ENCODE peak calls at places on chromosomes 1 and 21, in seven cellular contexts. A is heart right ventricle, P is Panc1, C is WTC11, M is neural progenitor cell, I is AG09309, D is choroid plexus epithelial cell. W is an unnamed sample.

GRCh38 chr1:198619375-198620140 is 19.3 kb upstream of the PTPRC start:
- DNase-seq in P (no peak), D (no peak), C (no peak), I (no peak), M (no peak), A (no peak), W (no peak)

GRCh38 chr1:35623832-35624231 is 17.5 kb downstream of the PSMB2 start:
- DNase-seq in P (no peak), C (no peak), I (no peak), M (no peak), D (no peak), A (no peak), W (no peak)

GRCh38 chr1:178283409-178283808 is 189.5 kb downstream of the RASAL2 start:
- DNase-seq in D (peak; percentile 95), I (no peak), C (peak; percentile 75), M (peak; percentile 15), A (no peak), P (no peak), W (no peak)

GRCh38 chr1:94926365-94926914 is 470 bp downstream of the CNN3 start:
- DNase-seq in P (no peak), M (peak; percentile 79), I (no peak), A (peak; percentile 75), D (peak; percentile 59), C (peak; percentile 65), W (no peak)

GRCh38 chr1:75771978-75772377 is 14.1 kb upstream of the RABGGTB start:
- DNase-seq in M (no peak), A (no peak), I (no peak), D (no peak), P (no peak), C (no peak), W (no peak)

GRCh38 chr21:26389971-26390641 is 183.0 kb downstream of the CYYR1 start:
- DNase-seq in D (peak; percentile 58), C (no peak), A (no peak), P (peak; percentile 89), I (peak; percentile 47), M (no peak), W (no peak)

GRCh38 chr1:234600418-234601216 is 9.4 kb downstream of the IRF2BP2 start:
- DNase-seq in I (no peak), A (peak; percentile 37), C (no peak), P (no peak), M (no peak), D (peak; percentile 67), W (peak; percentile 83)

GRCh38 chr21:35924714-35925301 is 135.5 kb downstream of the SETD4 start:
- DNase-seq in D (peak; percentile 65), A (no peak), P (no peak), I (peak; percentile 69), C (no peak), M (no peak), W (peak; percentile 94)

GRCh38 chr1:67162954-67163353 is 3.3 kb upstream of the IL23R start:
- DNase-seq in C (no peak), M (no peak), D (peak; percentile 11), A (no peak), I (no peak), P (peak; percentile 74), W (no peak)

GRCh38 chr1:89198500-89199072 is at the start of gene GBP4:
- DNase-seq in I (peak; percentile 8), D (peak; percentile 73), P (no peak), M (no peak), A (peak; percentile 37), C (peak; percentile 15), W (no peak)

GRCh38 chr1:163315773-163316374 is 5.9 kb upstream of the NUF2 start:
- DNase-seq in C (no peak), M (peak; percentile 67), I (peak; percentile 11), D (peak; percentile 73), A (no peak), P (no peak), W (peak; percentile 38)

GRCh38 chr1:67290236-67290635 is 17.4 kb upstream of the IL12RB2 start:
- DNase-seq in A (no peak), I (no peak), P (no peak), M (no peak), C (no peak), D (no peak), W (no peak)

GRCh38 chr1:231395051-231395995 is 26.8 kb downstream of the EGLN1 start:
- DNase-seq in I (peak; percentile 95), D (peak; percentile 96), M (no peak), C (no peak), P (peak; percentile 90), A (no peak), W (peak; percentile 93)

GRCh38 chr1:23865543-23865930 is 2.6 kb downstream of the FUCA1 start:
- DNase-seq in D (peak; percentile 58), P (no peak), A (no peak), M (no peak), I (peak; percentile 61), C (no peak), W (peak; percentile 87)

GRCh38 chr1:19239876-19240275 is 11.4 kb downstream of the EMC1 start:
- DNase-seq in M (no peak), C (no peak), D (no peak), I (no peak), A (no peak), P (no peak), W (no peak)

GRCh38 chr1:63593887-63594617 is 841 bp downstream of the PGM1 start:
- DNase-seq in A (peak; percentile 82), D (peak; percentile 63), P (peak; percentile 28), I (peak; percentile 63), M (peak; percentile 21), C (peak; percentile 80), W (no peak)

GRCh38 chr1:228396770-228397453 is 9.7 kb downstream of the TRIM11 start:
- DNase-seq in M (no peak), I (no peak), D (no peak), C (no peak), A (no peak), P (no peak), W (no peak)

GRCh38 chr21:41964171-41964570 is 10.4 kb upstream of the C2CD2 start:
- DNase-seq in A (no peak), M (no peak), C (no peak), D (no peak), I (no peak), P (no peak), W (no peak)

GRCh38 chr1:41614818-41615217 is 130.3 kb upstream of the EDN2 start:
- DNase-seq in I (no peak), C (no peak), D (no peak), M (no peak), A (no peak), P (no peak), W (no peak)

GRCh38 chr1:214570442-214570841 is 19.0 kb upstream of the PTPN14 start:
- DNase-seq in A (no peak), I (no peak), M (no peak), C (no peak), D (peak; percentile 58), P (no peak), W (no peak)

GRCh38 chr1:16013220-16013907 is 4.5 kb downstream of the HSPB7 start:
- DNase-seq in C (peak; percentile 83), A (peak; percentile 77), P (no peak), D (peak; percentile 89), I (no peak), M (peak; percentile 51), W (peak; percentile 41)

GRCh38 chr21:33543505-33544129 is 779 bp downstream of the SON start:
- DNase-seq in A (peak; percentile 72), C (peak; percentile 78), I (no peak), P (no peak), M (peak; percentile 87), D (no peak), W (peak; percentile 18)

GRCh38 chr1:35748326-35748725 is 21.5 kb downstream of the CLSPN start:
- DNase-seq in A (no peak), M (no peak), I (no peak), P (no peak), D (no peak), C (no peak), W (no peak)

GRCh38 chr21:29185172-29185571 is 54.7 kb downstream of the MAP3K7CL start:
- DNase-seq in D (peak; percentile 63), P (no peak), A (no peak), I (no peak), C (no peak), M (no peak), W (no peak)

GRCh38 chr1:1397839-1398523 is 1.2 kb downstream of the CCNL2 start:
- DNase-seq in I (no peak), P (no peak), M (no peak), C (no peak), A (no peak), D (no peak), W (no peak)

GRCh38 chr1:30708361-30708728 is 15.0 kb downstream of the MATN1 start:
- DNase-seq in P (no peak), A (no peak), I (no peak), M (no peak), D (no peak), C (no peak), W (no peak)
- TF ChIP-seq CTCF in P (peak; percentile 53), A (peak; percentile 3), I (no peak), M (no peak), D (no peak), C (no peak), W (no peak)

GRCh38 chr1:160376525-160377131 is 9.8 kb downstream of the NHLH1 start:
- DNase-seq in D (peak; percentile 87), A (no peak), M (peak; percentile 85), I (peak; percentile 25), P (peak; percentile 63), C (no peak), W (peak; percentile 45)
- TF ChIP-seq CTCF in D (peak; percentile 95), A (peak; percentile 73), M (peak; percentile 92), I (peak; percentile 94), P (peak; percentile 97), C (peak; percentile 61), W (peak; percentile 98)

DNA sequence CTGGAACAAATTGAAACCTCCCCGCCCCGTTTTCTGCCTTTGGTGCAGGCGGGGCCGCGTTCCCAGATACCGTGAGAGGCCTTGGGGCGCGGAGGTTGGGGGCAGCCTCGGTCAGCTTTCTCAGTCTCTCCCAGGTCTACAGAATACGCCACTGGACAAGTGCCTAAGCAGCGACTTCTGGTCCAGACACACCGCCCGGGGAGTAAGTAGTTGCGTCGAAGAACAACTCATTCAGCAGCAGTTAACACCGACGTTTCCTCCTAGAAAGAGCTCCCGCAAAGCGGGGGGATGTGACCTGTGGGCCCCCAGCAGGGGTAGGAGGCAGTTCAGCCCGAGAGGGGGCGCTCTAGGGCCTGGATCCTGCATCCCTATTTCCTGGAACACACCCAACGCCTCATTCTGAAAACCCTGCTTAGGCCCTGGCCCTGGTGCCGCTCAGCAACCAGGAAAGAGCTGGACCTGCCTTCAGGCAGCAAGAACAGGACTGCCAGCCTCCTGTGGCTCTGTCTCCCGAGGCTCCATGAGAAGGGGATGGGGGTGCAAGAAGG is 6.5 kb upstream of the BARHL2 start:
- DNase-seq in I (no peak), M (peak; percentile 82), C (peak; percentile 95), D (no peak), A (no peak), P (no peak), W (no peak)
- TF ChIP-seq CTCF in I (peak; percentile 19), M (peak; percentile 73), C (peak; percentile 88), D (no peak), A (no peak), P (peak; percentile 68), W (no peak)

GRCh38 chr1:6414443-6414844 is 5.3 kb downstream of the HES2 start:
- DNase-seq in M (peak; percentile 87), I (no peak), A (no peak), C (peak; percentile 86), D (peak; percentile 65), P (no peak), W (no peak)
- TF ChIP-seq CTCF in M (peak; percentile 76), I (peak; percentile 69), A (peak; percentile 27), C (peak; percentile 62), D (peak; percentile 76), P (peak; percentile 93), W (peak; percentile 73)

W was measured in astrocyte of the cerebellum.